ENCODE peak calls at places on chromosomes 2 and 18, in ten cellular contexts. P, N, G, Q, D, Y, R, M, J and O are unnamed samples.

GRCh38 chr2:51093016-51093415 is 61.1 kb upstream of the NRXN1 start:
- DNase-seq in N (no peak), Q (no peak), Y (no peak), G (no peak), R (no peak), M (peak), J (no peak), D (no peak), P (no peak), O (no peak)

GRCh38 chr18:5431836-5432575 is 111.8 kb downstream of the EPB41L3 start:
- DNase-seq in M (peak), R (no peak), Y (no peak), P (no peak), Q (no peak), D (no peak), N (no peak), J (no peak), G (no peak), O (no peak)

GRCh38 chr18:44731160-44731865 is 50.6 kb downstream of the SETBP1 start:
- DNase-seq in M (no peak), Y (no peak), G (no peak), N (no peak), J (no peak), Q (no peak), D (no peak), P (no peak), R (no peak), O (peak)

GRCh38 chr2:48122166-48122565 is 215.9 kb upstream of the FBXO11 start:
- DNase-seq in G (no peak), N (no peak), Y (no peak), J (no peak), D (no peak), Q (no peak), R (no peak), P (no peak), M (no peak), O (no peak)

GRCh38 chr2:231058761-231059550 is 2.3 kb downstream of the PSMD1 start:
- DNase-seq in Q (no peak), M (no peak), D (no peak), J (no peak), P (no peak), N (no peak), R (no peak), G (no peak), Y (no peak), O (no peak)

GRCh38 chr18:26056291-26056690 is 34.1 kb downstream of the SS18 start:
- DNase-seq in P (no peak), R (no peak), Q (no peak), G (no peak), M (no peak), J (no peak), Y (no peak), N (no peak), D (no peak), O (no peak)

GRCh38 chr2:161124186-161124585 is 36.0 kb upstream of the TANK start:
- DNase-seq in P (no peak), D (no peak), R (no peak), N (no peak), J (no peak), G (no peak), M (no peak), Y (no peak), Q (no peak), O (no peak)

GRCh38 chr18:32771169-32771751 is 1.6 kb downstream of the KLHL14 start:
- DNase-seq in Y (no peak), M (no peak), P (no peak), R (no peak), G (no peak), D (no peak), J (no peak), Q (no peak), N (no peak), O (no peak)

GRCh38 chr2:84874381-84875212 is 6.3 kb downstream of the TRABD2A start:
- DNase-seq in J (no peak), M (no peak), Q (no peak), P (no peak), R (peak), Y (no peak), D (no peak), G (no peak), N (no peak), O (no peak)

GRCh38 chr2:45765847-45766254 is 114.4 kb downstream of the PRKCE start:
- DNase-seq in Y (no peak), R (no peak), G (no peak), P (no peak), J (peak), Q (no peak), N (no peak), D (no peak), M (no peak), O (peak)

GRCh38 chr2:235989591-235989990 is 178.6 kb downstream of the GBX2 start:
- DNase-seq in D (no peak), N (no peak), R (no peak), M (no peak), Q (no peak), Y (no peak), G (no peak), P (no peak), J (peak), O (no peak)

GRCh38 chr2:108623616-108624015 is 89.3 kb downstream of the LIMS1 start:
- DNase-seq in G (no peak), D (no peak), N (no peak), J (no peak), Y (no peak), M (no peak), Q (no peak), P (no peak), R (no peak), O (no peak)

GRCh38 chr2:150483532-150483931 is 3.9 kb downstream of the RND3 start:
- DNase-seq in Y (no peak), Q (no peak), G (no peak), M (no peak), D (no peak), R (no peak), J (no peak), N (no peak), P (no peak), O (no peak)

GRCh38 chr2:46512185-46512584 is 32.8 kb downstream of the TMEM247 start:
- DNase-seq in J (no peak), M (no peak), Q (no peak), P (no peak), D (no peak), G (no peak), R (no peak), Y (no peak), N (no peak), O (peak)

GRCh38 chr2:230161180-230161579 is 58.6 kb downstream of the SP110 start:
- DNase-seq in N (no peak), G (no peak), M (no peak), J (peak), Y (no peak), P (no peak), D (no peak), Q (peak), R (no peak), O (peak)

GRCh38 chr2:239811001-239811798 is 213.9 kb downstream of the NDUFA10 start:
- DNase-seq in G (no peak), M (no peak), J (no peak), D (no peak), N (peak), R (no peak), Q (no peak), P (peak), Y (peak), O (no peak)

GRCh38 chr2:65377556-65378307 is 54.7 kb downstream of the SPRED2 start:
- DNase-seq in J (peak), N (no peak), M (no peak), Y (no peak), G (no peak), P (no peak), R (peak), D (no peak), Q (peak), O (peak)

GRCh38 chr2:38551171-38551570 is 51.6 kb downstream of the HNRNPLL start:
- DNase-seq in D (no peak), Y (no peak), P (no peak), M (no peak), N (no peak), G (no peak), R (no peak), Q (no peak), J (no peak), O (no peak)

GRCh38 chr2:106127282-106127771 is 66.8 kb downstream of the UXS1 start:
- DNase-seq in G (no peak), Y (no peak), R (no peak), Q (no peak), P (no peak), N (no peak), M (no peak), D (no peak), J (peak), O (no peak)

GRCh38 chr2:43758738-43759137 is 15.1 kb upstream of the DYNC2LI1 start:
- DNase-seq in Y (no peak), M (no peak), Q (no peak), P (no peak), G (no peak), D (no peak), J (peak), R (no peak), N (no peak), O (no peak)

GRCh38 chr2:149739880-149740265 is 152.3 kb upstream of the MMADHC start:
- DNase-seq in D (no peak), R (no peak), M (no peak), P (no peak), Q (no peak), N (no peak), J (no peak), Y (no peak), G (no peak), O (no peak)

GRCh38 chr2:181586569-181587076 is 70.3 kb downstream of the CERKL start:
- DNase-seq in M (no peak), Y (no peak), N (no peak), P (no peak), R (no peak), D (no peak), G (no peak), J (no peak), Q (no peak), O (no peak)

GRCh38 chr2:77054938-77055337 is 467.2 kb downstream of the LRRTM4 start:
- DNase-seq in Y (no peak), G (no peak), Q (no peak), M (no peak), P (no peak), N (no peak), D (no peak), R (no peak), J (no peak), O (no peak)

GRCh38 chr2:65033178-65033577 is 23.0 kb upstream of the CEP68 start:
- DNase-seq in P (no peak), Q (peak), J (peak), G (no peak), R (no peak), D (no peak), Y (no peak), N (no peak), M (no peak), O (peak)